ENCODE peak calls at places on chromosomes 16 and 17, in nine cellular contexts. O is CD4-positive, alpha-beta memory T cell; A is HT1080; G is body of pancreas; D is activated T-helper 9 cell treated with anti-CD3 and anti-CD28 coated beads, Interleukin-2, amount 50 U/mL, for 16 hours; H is NCI-H2107; I is CD4-positive, alpha-beta T cell; E is HuH-7; M is neuronal stem cell. C is an unnamed sample.

GRCh38 chr17:81020767-81021497 is 14.0 kb upstream of the BAIAP2 start:
- DNase-seq in O (no peak), A (peak), G (no peak), D (no peak), H (no peak), I (no peak), E (no peak), M (no peak), C (no peak)

GRCh38 chr16:61237804-61238485 is 798.3 kb downstream of the CDH8 start:
- DNase-seq in O (no peak), A (no peak), G (no peak), D (no peak), H (no peak), I (no peak), E (no peak), M (no peak), C (no peak)

GRCh38 chr16:83956336-83957289 is 3.6 kb downstream of the OSGIN1 start:
- DNase-seq in O (peak), A (peak), G (peak), D (peak), H (peak), I (peak), E (peak), M (peak), C (peak)

GRCh38 chr17:40779181-40779909 is 3.0 kb downstream of the KRT27 start:
- DNase-seq in O (no peak), A (no peak), G (peak), D (no peak), H (no peak), I (no peak), E (peak), M (no peak), C (no peak)

GRCh38 chr17:61833536-61834203 is 29.7 kb downstream of the BRIP1 start:
- DNase-seq in O (no peak), A (peak), G (no peak), D (no peak), H (no peak), I (no peak), E (no peak), M (no peak), C (no peak)

GRCh38 chr16:11358531-11358930 is 13.3 kb downstream of the RMI2 start:
- DNase-seq in O (no peak), A (no peak), G (no peak), D (no peak), H (no peak), I (no peak), E (no peak), M (no peak), C (no peak)

GRCh38 chr17:75634754-75635609 is 1.7 kb downstream of the SMIM5 start:
- DNase-seq in O (no peak), A (no peak), G (no peak), D (no peak), H (no peak), I (no peak), E (no peak), M (no peak), C (no peak)

GRCh38 chr17:41793749-41794602 is 7.5 kb upstream of the JUP start:
- DNase-seq in O (no peak), A (no peak), G (no peak), D (no peak), H (no peak), I (no peak), E (no peak), M (no peak), C (peak)

C was measured in cardiac muscle cell.